ENCODE peak calls at places on chromosomes 3 and 15, in seven cellular contexts. Y is activated CD8-positive, alpha-beta T cell treated with anti-CD3 and anti-CD28 coated beads for 36 hours; N is MM.1S; I is cardiac muscle cell; J is GM23338; X is WERI-Rb-1; L is WTC11. B is an unnamed sample.

GRCh38 chr15:40242671-40243070 is 3.8 kb downstream of the PAK6 start:
- DNase-seq in Y (no peak), N (no peak), I (no peak), J (no peak), X (no peak), L (no peak), B (no peak)

GRCh38 chr15:36106640-36107335 is 472.6 kb upstream of the CDIN1 start:
- DNase-seq in Y (no peak), N (no peak), I (peak; percentile 50), J (peak; percentile 6), X (no peak), L (no peak), B (no peak)

GRCh38 chr3:21846976-21847375 is 96.0 kb upstream of the ZNF385D start:
- DNase-seq in Y (no peak), N (no peak), I (peak; percentile 10), J (no peak), X (no peak), L (no peak), B (no peak)

GRCh38 chr3:160403028-160403545 is 3.6 kb downstream of the SMC4 start:
- DNase-seq in Y (no peak), N (peak; percentile 53), I (peak; percentile 43), J (no peak), X (no peak), L (no peak), B (no peak)

GRCh38 chr3:186277268-186277909 is 84.6 kb downstream of the DGKG start:
- DNase-seq in Y (no peak), N (no peak), I (peak; percentile 79), J (peak; percentile 79), X (peak; percentile 23), L (no peak), B (no peak)

GRCh38 chr15:35858707-35859106 is 312.7 kb upstream of the DPH6 start:
- DNase-seq in Y (no peak), N (no peak), I (no peak), J (no peak), X (no peak), L (no peak), B (no peak)

GRCh38 chr15:79117442-79118204 is 27.0 kb upstream of the RASGRF1 start:
- DNase-seq in Y (no peak), N (no peak), I (no peak), J (peak; percentile 54), X (no peak), L (no peak), B (no peak)

GRCh38 chr3:18189651-18190050 is 235.5 kb downstream of the SATB1 start:
- DNase-seq in Y (no peak), N (no peak), I (peak; percentile 38), J (no peak), X (no peak), L (no peak), B (no peak)

GRCh38 chr3:8353364-8353763 is 148.3 kb upstream of the LMCD1 start:
- DNase-seq in Y (no peak), N (no peak), I (no peak), J (no peak), X (no peak), L (no peak), B (no peak)

GRCh38 chr3:193897288-193897687 is 238.7 kb upstream of the HES1 start:
- DNase-seq in Y (no peak), N (no peak), I (peak; percentile 58), J (no peak), X (no peak), L (no peak), B (no peak)

GRCh38 chr3:20999661-21000060 is 751.3 kb downstream of the ZNF385D start:
- DNase-seq in Y (no peak), N (no peak), I (no peak), J (no peak), X (no peak), L (no peak), B (no peak)

GRCh38 chr3:123081718-123082369 is 15.0 kb downstream of the PDIA5 start:
- DNase-seq in Y (no peak), N (no peak), I (peak; percentile 59), J (no peak), X (peak; percentile 68), L (no peak), B (no peak)

GRCh38 chr15:90529369-90530249 is at the start of gene CRTC3:
- DNase-seq in Y (peak; percentile 58), N (peak; percentile 59), I (peak; percentile 61), J (peak; percentile 48), X (peak; percentile 44), L (peak; percentile 47), B (peak; percentile 92)

DNA sequence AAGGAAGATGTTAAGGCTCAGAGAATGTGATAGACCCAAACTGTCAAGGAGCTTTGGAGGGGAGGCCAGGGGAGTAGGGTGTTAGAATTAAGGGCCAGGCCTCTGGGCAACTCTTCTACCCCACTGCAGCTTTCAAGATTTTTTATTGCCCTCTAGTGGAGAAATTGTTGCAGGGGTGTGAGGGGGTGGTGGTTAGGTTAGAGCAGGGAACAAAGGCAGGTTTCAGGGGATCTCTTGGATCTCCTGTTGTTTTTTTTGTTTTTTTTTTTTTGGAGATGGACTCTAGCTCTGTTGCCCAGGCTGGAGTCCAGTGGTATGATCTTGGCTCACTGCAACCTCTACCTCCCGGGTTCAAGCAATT is 1.4 kb upstream of the SEC13 start:
- DNase-seq in Y (peak; percentile 40), N (no peak), I (no peak), J (peak; percentile 76), X (no peak), L (no peak), B (no peak)
- TF ChIP-seq CTCF in Y (peak; percentile 62), N (peak; percentile 48), I (peak; percentile 33), J (peak; percentile 70), X (peak; percentile 38), L (peak; percentile 26), B (peak; percentile 59)

GRCh38 chr3:77815467-77815866 is 775.6 kb downstream of the ROBO2 start:
- DNase-seq in Y (no peak), N (peak; percentile 27), I (no peak), J (peak; percentile 73), X (peak; percentile 54), L (peak; percentile 44), B (no peak)
- TF ChIP-seq CTCF in Y (no peak), N (peak; percentile 21), I (no peak), J (peak; percentile 82), X (peak; percentile 68), L (no peak), B (peak; percentile 30)

GRCh38 chr3:111617912-111618601 is 22.9 kb upstream of the ZBED2 start:
- DNase-seq in Y (peak; percentile 36), N (no peak), I (no peak), J (no peak), X (no peak), L (no peak), B (no peak)

GRCh38 chr3:111618945-111619344 is 23.8 kb upstream of the ZBED2 start:
- DNase-seq in Y (no peak), N (no peak), I (no peak), J (no peak), X (no peak), L (no peak), B (no peak)

GRCh38 chr3:111615880-111616279 is 20.7 kb upstream of the ZBED2 start:
- DNase-seq in Y (no peak), N (no peak), I (no peak), J (no peak), X (no peak), L (no peak), B (no peak)

GRCh38 chr3:111617406-111617805 is 22.3 kb upstream of the ZBED2 start:
- DNase-seq in Y (peak; percentile 47), N (no peak), I (no peak), J (no peak), X (no peak), L (no peak), B (no peak)

GRCh38 chr3:111616417-111617105 is 21.4 kb upstream of the ZBED2 start:
- DNase-seq in Y (peak; percentile 82), N (no peak), I (peak; percentile 4), J (no peak), X (no peak), L (no peak), B (no peak)
- TF ChIP-seq CTCF in Y (peak; percentile 62), N (no peak), I (no peak), J (no peak), X (peak; percentile 18), L (no peak), B (peak; percentile 41)

GRCh38 chr3:53764376-53764775 is 81.8 kb downstream of the CHDH start:
- DNase-seq in Y (no peak), N (no peak), I (no peak), J (no peak), X (no peak), L (no peak), B (no peak)

GRCh38 chr3:53768478-53769459 is 77.5 kb downstream of the CHDH start:
- DNase-seq in Y (no peak), N (no peak), I (no peak), J (no peak), X (no peak), L (no peak), B (no peak)

GRCh38 chr3:53765753-53766152 is 80.5 kb downstream of the CHDH start:
- DNase-seq in Y (no peak), N (no peak), I (no peak), J (no peak), X (no peak), L (no peak), B (no peak)

GRCh38 chr3:53763353-53763752 is 82.9 kb downstream of the CHDH start:
- DNase-seq in Y (no peak), N (no peak), I (no peak), J (no peak), X (peak; percentile 22), L (no peak), B (no peak)

GRCh38 chr3:53766706-53767105 is 79.5 kb downstream of the CHDH start:
- DNase-seq in Y (no peak), N (no peak), I (no peak), J (peak; percentile 27), X (no peak), L (no peak), B (no peak)
- TF ChIP-seq CTCF in Y (no peak), N (no peak), I (no peak), J (no peak), X (peak; percentile 30), L (no peak), B (no peak)

GRCh38 chr15:62972814-62973213 is 69.7 kb upstream of the TPM1 start:
- DNase-seq in Y (no peak), N (no peak), I (peak; percentile 48), J (no peak), X (no peak), L (no peak), B (no peak)

GRCh38 chr15:62976301-62976842 is 66.2 kb upstream of the TPM1 start:
- DNase-seq in Y (no peak), N (no peak), I (no peak), J (no peak), X (no peak), L (no peak), B (no peak)

GRCh38 chr15:62977952-62978811 is 64.4 kb upstream of the TPM1 start:
- DNase-seq in Y (no peak), N (no peak), I (peak; percentile 57), J (no peak), X (no peak), L (no peak), B (no peak)

GRCh38 chr15:62979252-62979651 is 63.3 kb upstream of the TPM1 start:
- DNase-seq in Y (no peak), N (no peak), I (no peak), J (no peak), X (no peak), L (no peak), B (no peak)

GRCh38 chr15:62975515-62975914 is 67.0 kb upstream of the TPM1 start:
- DNase-seq in Y (no peak), N (no peak), I (no peak), J (no peak), X (no peak), L (no peak), B (no peak)
- TF ChIP-seq CTCF in Y (no peak), N (no peak), I (no peak), J (no peak), X (no peak), L (no peak), B (no peak)

B was measured in GM13977.